ENCODE peak calls at places on chromosomes 3 and 15, in nine cellular contexts. X is naive thymus-derived CD4-positive, alpha-beta T cell; R is spleen; Y is heart left ventricle; N is AG04450; C is ovary; K is psoas muscle; U is hepatocyte; E is astrocyte. I is an unnamed sample.
A peak's percentile ranks its signal among the peaks of the same experiment; 100 is the strongest.

GRCh38 chr15:97521894-97522293 is 438.6 kb upstream of the ARRDC4 start:
- DNase-seq in X (no peak), R (no peak), Y (peak; percentile 67), N (no peak), C (no peak), K (peak; percentile 76), U (no peak), E (peak; percentile 11), I (no peak)

GRCh38 chr3:141346839-141347238 is 21.5 kb upstream of the ZBTB38 start:
- DNase-seq in X (no peak), R (no peak), Y (no peak), N (no peak), C (no peak), K (no peak), U (no peak), E (no peak), I (no peak)

GRCh38 chr3:29240248-29240647 is 40.6 kb upstream of the RBMS3 start:
- DNase-seq in X (no peak), R (no peak), Y (no peak), N (no peak), C (no peak), K (no peak), U (no peak), E (peak; percentile 63), I (no peak)

GRCh38 chr3:111277226-111277625 is 205.6 kb downstream of the NECTIN3 start:
- DNase-seq in X (no peak), R (no peak), Y (no peak), N (peak; percentile 29), C (no peak), K (no peak), U (peak; percentile 45), E (peak; percentile 60), I (no peak)

GRCh38 chr3:169607909-169608308 is 55.6 kb downstream of the MECOM start:
- DNase-seq in X (no peak), R (no peak), Y (no peak), N (no peak), C (no peak), K (no peak), U (no peak), E (no peak), I (no peak)

GRCh38 chr15:91222052-91222451 is 122.0 kb downstream of the SV2B start:
- DNase-seq in X (no peak), R (no peak), Y (no peak), N (no peak), C (no peak), K (no peak), U (no peak), E (no peak), I (no peak)

GRCh38 chr15:70509282-70510272 is 253.8 kb downstream of the UACA start:
- DNase-seq in X (no peak), R (peak; percentile 78), Y (no peak), N (no peak), C (no peak), K (no peak), U (no peak), E (no peak), I (no peak)

GRCh38 chr3:161462138-161462537 is 34.5 kb upstream of the OTOL1 start:
- DNase-seq in X (no peak), R (no peak), Y (no peak), N (no peak), C (no peak), K (no peak), U (no peak), E (no peak), I (no peak)

GRCh38 chr3:123745184-123745855 is 138.8 kb downstream of the MYLK start:
- DNase-seq in X (no peak), R (no peak), Y (no peak), N (no peak), C (no peak), K (no peak), U (no peak), E (no peak), I (no peak)

GRCh38 chr3:138078096-138078495 is 37.3 kb downstream of the DZIP1L start:
- DNase-seq in X (no peak), R (no peak), Y (no peak), N (no peak), C (no peak), K (no peak), U (no peak), E (peak; percentile 66), I (no peak)

GRCh38 chr15:25176616-25176923 is 221.8 kb downstream of the SNRPN start:
- DNase-seq in X (no peak), R (peak; percentile 62), Y (peak; percentile 4), N (no peak), C (peak; percentile 2), K (peak; percentile 32), U (no peak), E (no peak), I (no peak)

GRCh38 chr3:177498037-177498857 is 301.0 kb upstream of the TBL1XR1 start:
- DNase-seq in X (no peak), R (no peak), Y (no peak), N (no peak), C (no peak), K (no peak), U (peak; percentile 25), E (peak; percentile 85), I (no peak)

GRCh38 chr3:15326037-15326436 is 6.3 kb downstream of the SH3BP5 start:
- DNase-seq in X (no peak), R (no peak), Y (no peak), N (no peak), C (no peak), K (peak; percentile 70), U (no peak), E (no peak), I (no peak)

GRCh38 chr3:158727499-158728377 is 4.5 kb downstream of the RARRES1 start:
- DNase-seq in X (peak; percentile 35), R (no peak), Y (peak; percentile 54), N (no peak), C (peak; percentile 49), K (no peak), U (peak; percentile 86), E (peak; percentile 60), I (no peak)

GRCh38 chr3:13615019-13615528 is 66.1 kb downstream of the FBLN2 start:
- DNase-seq in X (no peak), R (peak; percentile 29), Y (no peak), N (no peak), C (no peak), K (no peak), U (no peak), E (no peak), I (no peak)

GRCh38 chr15:38354321-38354929 is 99.5 kb upstream of the FAM98B start:
- DNase-seq in X (peak; percentile 20), R (no peak), Y (peak; percentile 58), N (peak; percentile 37), C (peak; percentile 46), K (peak; percentile 45), U (peak; percentile 76), E (peak; percentile 37), I (peak; percentile 30)

GRCh38 chr15:71542836-71543235 is 267.5 kb upstream of the NR2E3 start:
- DNase-seq in X (no peak), R (no peak), Y (no peak), N (no peak), C (no peak), K (no peak), U (no peak), E (peak; percentile 26), I (no peak)

GRCh38 chr3:99825239-99825638 is 7.6 kb downstream of the CMSS1 start:
- DNase-seq in X (no peak), R (no peak), Y (no peak), N (no peak), C (no peak), K (no peak), U (no peak), E (peak; percentile 55), I (no peak)

GRCh38 chr15:22810033-22810734 is 23.7 kb downstream of the NIPA1 start:
- DNase-seq in X (no peak), R (no peak), Y (no peak), N (no peak), C (no peak), K (no peak), U (no peak), E (no peak), I (no peak)

GRCh38 chr15:22810735-22811338 is 24.4 kb downstream of the NIPA1 start:
- DNase-seq in X (no peak), R (no peak), Y (no peak), N (no peak), C (no peak), K (no peak), U (no peak), E (no peak), I (no peak)

GRCh38 chr15:22808240-22808639 is 21.8 kb downstream of the NIPA1 start:
- DNase-seq in X (no peak), R (no peak), Y (no peak), N (no peak), C (no peak), K (no peak), U (no peak), E (no peak), I (no peak)

GRCh38 chr15:22806664-22807063 is 20.2 kb downstream of the NIPA1 start:
- DNase-seq in X (no peak), R (no peak), Y (no peak), N (no peak), C (no peak), K (no peak), U (no peak), E (no peak), I (no peak)

GRCh38 chr15:22808761-22809280 is 22.4 kb downstream of the NIPA1 start:
- DNase-seq in X (no peak), R (no peak), Y (no peak), N (no peak), C (no peak), K (no peak), U (no peak), E (peak; percentile 58), I (no peak)
- H3K27ac ChIP-seq in X (no peak overlapping the region), R (no peak overlapping the region), Y (no peak overlapping the region), N (no peak overlapping the region), C (no peak overlapping the region), K (no peak overlapping the region), U (no peak overlapping the region), E (no peak overlapping the region), I (no peak overlapping the region)

GRCh38 chr3:113747719-113748046 is 848 bp downstream of the ATP6V1A start:
- DNase-seq in X (no peak), R (no peak), Y (no peak), N (no peak), C (no peak), K (no peak), U (no peak), E (peak; percentile 34), I (no peak)
- H3K27ac ChIP-seq in X (peak overlapping the region; percentile 99), R (peak overlapping the region; percentile 98), Y (no peak overlapping the region), N (no peak overlapping the region), C (no peak overlapping the region), K (peak overlapping the region; percentile 99), U (peak overlapping the region; percentile 96), E (peak overlapping the region; percentile 100), I (peak overlapping the region; percentile 100)

GRCh38 chr3:46695962-46696922 is 2.8 kb upstream of the ALS2CL start:
- DNase-seq in X (no peak), R (no peak), Y (peak; percentile 85), N (no peak), C (peak; percentile 63), K (peak; percentile 87), U (peak; percentile 54), E (no peak), I (no peak)
- H3K27ac ChIP-seq in X (peak overlapping the region; percentile 75), R (peak overlapping the region; percentile 84), Y (peak overlapping the region; percentile 87), N (no peak overlapping the region), C (peak overlapping the region; percentile 61), K (peak overlapping the region; percentile 98), U (peak overlapping the region; percentile 5), E (no peak overlapping the region), I (peak overlapping the region; percentile 54)

DNA sequence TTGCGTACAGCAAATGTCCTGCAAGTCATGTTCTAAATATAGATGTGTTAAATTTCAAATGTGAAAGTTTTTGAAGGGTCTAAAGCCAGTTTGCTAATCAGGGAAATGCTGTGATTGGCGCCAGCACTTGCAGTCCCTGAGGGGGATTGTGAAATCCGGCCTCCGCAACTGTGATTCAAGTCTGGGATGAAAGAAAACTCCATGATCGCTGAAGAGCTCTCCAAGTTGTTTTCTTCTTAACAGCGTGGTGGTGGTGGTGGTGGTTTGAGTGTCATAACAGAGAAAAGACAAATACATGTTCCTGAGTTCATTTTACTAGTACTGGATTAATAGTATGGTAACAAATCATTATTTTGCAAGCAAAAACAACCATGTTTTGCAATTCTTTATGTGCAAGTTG is 51.8 kb downstream of the MITF start:
- DNase-seq in X (no peak), R (no peak), Y (peak; percentile 58), N (no peak), C (peak; percentile 77), K (peak; percentile 90), U (peak; percentile 40), E (peak; percentile 72), I (no peak)
- H3K27ac ChIP-seq in X (no peak overlapping the region), R (no peak overlapping the region), Y (no peak overlapping the region), N (no peak overlapping the region), C (no peak overlapping the region), K (peak overlapping the region; percentile 67), U (peak overlapping the region; percentile 14), E (no peak overlapping the region), I (no peak overlapping the region)